ENCODE peak calls at places on chromosome 14, in five cellular contexts. D, P, Z, S and F are unnamed samples.

GRCh38 chr14:105494606-105494929 is 3.5 kb downstream of the TEDC1 start:
- DNase-seq in D (no peak), P (no peak), Z (no peak), S (no peak), F (peak)

GRCh38 chr14:24428628-24429394 is 657 bp downstream of the CBLN3 start:
- DNase-seq in D (no peak), P (peak), Z (no peak), S (no peak), F (no peak)

GRCh38 chr14:91230363-91231035 is 14.0 kb downstream of the GPR68 start:
- DNase-seq in D (peak), P (no peak), Z (no peak), S (no peak), F (no peak)

GRCh38 chr14:92459479-92460421 is 53.8 kb upstream of the RIN3 start:
- DNase-seq in D (no peak), P (no peak), Z (no peak), S (no peak), F (peak)

GRCh38 chr14:104350463-104351185 is 212.2 kb downstream of the KIF26A start:
- DNase-seq in D (no peak), P (peak), Z (no peak), S (no peak), F (peak)

GRCh38 chr14:92582706-92583452 is 69.3 kb downstream of the RIN3 start:
- DNase-seq in D (no peak), P (no peak), Z (no peak), S (no peak), F (no peak)

GRCh38 chr14:75249251-75249957 is 29.2 kb upstream of the FOS start:
- DNase-seq in D (no peak), P (no peak), Z (no peak), S (peak), F (no peak)

GRCh38 chr14:73651005-73651404 is 6.2 kb downstream of the DNAL1 start:
- DNase-seq in D (no peak), P (no peak), Z (no peak), S (no peak), F (no peak)

GRCh38 chr14:96688629-96689028 is 108.6 kb upstream of the VRK1 start:
- DNase-seq in D (no peak), P (no peak), Z (no peak), S (no peak), F (no peak)

GRCh38 chr14:84707830-84708229 is 822.1 kb upstream of the FLRT2 start:
- DNase-seq in D (no peak), P (no peak), Z (no peak), S (no peak), F (no peak)

GRCh38 chr14:71582705-71583104 is 349.5 kb upstream of the RGS6 start:
- DNase-seq in D (peak), P (no peak), Z (no peak), S (no peak), F (no peak)

GRCh38 chr14:87847216-87847615 is 145.8 kb downstream of the GALC start:
- DNase-seq in D (no peak), P (no peak), Z (no peak), S (no peak), F (no peak)

GRCh38 chr14:96737869-96738268 is 59.3 kb upstream of the VRK1 start:
- DNase-seq in D (no peak), P (no peak), Z (no peak), S (no peak), F (no peak)

GRCh38 chr14:49961270-49962222 is 68.7 kb downstream of the ARF6 start:
- DNase-seq in D (peak), P (no peak), Z (no peak), S (no peak), F (no peak)

GRCh38 chr14:93956514-93957332 is 19.6 kb downstream of the ASB2 start:
- DNase-seq in D (no peak), P (no peak), Z (no peak), S (no peak), F (no peak)

GRCh38 chr14:24775919-24776318 is 141.9 kb upstream of the GZMB start:
- DNase-seq in D (no peak), P (no peak), Z (no peak), S (no peak), F (no peak)

GRCh38 chr14:75979071-75979571 is 2.7 kb downstream of the TGFB3 start:
- DNase-seq in D (peak), P (peak), Z (peak), S (no peak), F (no peak)

GRCh38 chr14:70780396-70781075 is 28.8 kb downstream of the MAP3K9 start:
- DNase-seq in D (no peak), P (no peak), Z (no peak), S (no peak), F (no peak)

GRCh38 chr14:102768223-102769048 is 8.8 kb upstream of the TRAF3 start:
- DNase-seq in D (no peak), P (no peak), Z (peak), S (no peak), F (no peak)

GRCh38 chr14:72545411-72546311 is 348.2 kb downstream of the DPF3 start:
- DNase-seq in D (no peak), P (no peak), Z (no peak), S (no peak), F (no peak)

GRCh38 chr14:90828642-90829487 is 12.6 kb upstream of the TTC7B start:
- DNase-seq in D (no peak), P (peak), Z (peak), S (no peak), F (no peak)

GRCh38 chr14:101111620-101112290 is 208.2 kb upstream of the RTL1 start:
- DNase-seq in D (no peak), P (no peak), Z (peak), S (no peak), F (peak)

GRCh38 chr14:103016071-103016470 is 41.3 kb downstream of the CDC42BPB start:
- DNase-seq in D (no peak), P (no peak), Z (no peak), S (no peak), F (no peak)

GRCh38 chr14:69038449-69039286 is 59.6 kb upstream of the ACTN1 start:
- DNase-seq in D (peak), P (no peak), Z (no peak), S (no peak), F (no peak)

GRCh38 chr14:57871487-57872080 is 5.7 kb upstream of the SLC35F4 start:
- DNase-seq in D (peak), P (no peak), Z (no peak), S (no peak), F (no peak)

GRCh38 chr14:68345738-68346137 is 447.1 kb downstream of the ZFP36L1 start:
- DNase-seq in D (peak), P (no peak), Z (no peak), S (no peak), F (no peak)

GRCh38 chr14:91367173-91368171 is 50.1 kb downstream of the CCDC88C start:
- DNase-seq in D (peak), P (no peak), Z (no peak), S (peak), F (no peak)

GRCh38 chr14:93804654-93805053 is 16.4 kb upstream of the PRIMA1 start:
- DNase-seq in D (no peak), P (no peak), Z (no peak), S (no peak), F (no peak)

GRCh38 chr14:77641534-77642341 is 25.3 kb upstream of the SPTLC2 start:
- DNase-seq in D (peak), P (peak), Z (peak), S (peak), F (peak)

GRCh38 chr14:81103443-81103842 is 117.3 kb downstream of the GTF2A1 start:
- DNase-seq in D (no peak), P (no peak), Z (no peak), S (no peak), F (no peak)

GRCh38 chr14:96307434-96307833 is 51.4 kb downstream of the BDKRB1 start:
- DNase-seq in D (no peak), P (no peak), Z (no peak), S (no peak), F (no peak)

GRCh38 chr14:20855652-20856291 is 35.4 kb upstream of the RNASE3 start:
- DNase-seq in D (peak), P (peak), Z (no peak), S (no peak), F (no peak)
- TF ChIP-seq CTCF in D (peak), P (peak), Z (peak), S (peak), F (peak)

DNA sequence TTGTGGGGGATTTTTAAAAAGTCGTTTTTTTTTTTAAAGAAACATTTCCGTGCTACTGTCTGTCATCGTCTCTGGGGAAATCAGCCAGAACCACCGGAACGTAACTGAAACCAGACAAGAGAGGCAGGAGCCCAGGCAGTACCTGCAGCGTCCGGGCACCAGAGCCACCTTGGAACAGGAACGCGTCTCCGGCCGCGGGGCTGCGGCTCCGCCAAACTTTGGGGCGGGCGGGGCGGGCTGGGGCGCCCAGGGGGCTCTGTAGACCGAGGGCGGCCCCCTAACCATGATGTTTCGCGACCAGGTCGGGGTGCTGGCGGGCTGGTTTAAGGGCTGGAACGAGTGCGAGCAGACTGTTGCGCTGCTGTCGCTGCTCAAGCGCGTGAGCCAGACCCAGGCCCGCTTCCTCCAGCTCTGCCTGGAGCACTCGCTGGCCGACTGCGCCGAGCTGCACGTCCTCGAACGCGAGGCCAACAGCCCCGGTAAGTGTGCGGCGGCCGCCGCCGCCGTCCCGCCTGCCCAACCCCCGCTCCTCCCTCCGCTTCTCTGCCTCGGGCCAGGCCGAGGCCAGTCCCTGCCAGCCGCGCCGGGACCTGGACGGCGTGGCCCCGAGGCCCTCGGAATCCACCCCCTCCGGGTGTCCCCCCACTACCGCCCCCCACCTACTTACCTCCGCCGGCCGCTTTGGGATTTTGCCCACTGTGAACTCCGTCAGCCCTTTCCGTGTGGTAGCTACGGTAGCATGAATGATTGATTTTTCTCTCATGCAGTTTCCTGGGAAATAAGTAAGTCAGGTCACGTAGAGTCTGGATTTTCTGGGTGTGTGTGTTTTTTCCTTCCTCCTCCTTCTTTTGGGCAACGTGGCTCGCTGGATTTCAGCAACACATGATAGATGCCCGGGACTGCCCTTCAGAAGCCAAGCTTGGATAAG is 970 bp downstream of the SAMD4A start:
- DNase-seq in D (no peak), P (peak), Z (peak), S (peak), F (peak)
- H3K27ac ChIP-seq in D (peak), P (peak), Z (peak), S (no peak), F (peak)

GRCh38 chr14:106662947-106663346 is 1136.6 kb downstream of the TMEM121 start:
- DNase-seq in D (no peak), P (no peak), Z (no peak), S (no peak), F (no peak)

GRCh38 chr14:106652494-106652893 is 1126.1 kb downstream of the TMEM121 start:
- DNase-seq in D (no peak), P (no peak), Z (no peak), S (no peak), F (no peak)

DNA sequence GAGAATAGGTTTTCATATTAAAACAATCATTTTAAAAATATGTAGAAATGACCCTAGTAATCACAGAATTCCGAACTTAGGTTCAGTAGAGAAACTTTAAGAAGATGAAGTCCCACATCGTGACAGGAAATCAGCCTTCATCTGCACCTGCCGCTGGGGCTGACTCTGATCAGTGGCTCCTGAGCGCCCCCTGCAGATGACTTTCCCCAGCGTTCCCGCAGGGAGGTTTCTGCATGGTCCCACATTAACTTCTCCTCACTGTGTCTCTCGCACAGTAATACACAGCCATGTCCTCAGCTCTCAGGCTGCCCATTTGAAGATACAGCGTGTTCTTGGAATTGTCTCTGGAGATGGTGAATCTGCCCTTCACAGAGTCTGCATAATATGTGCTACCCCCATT is 1131.1 kb downstream of the TMEM121 start:
- DNase-seq in D (no peak), P (no peak), Z (no peak), S (peak), F (no peak)
- TF ChIP-seq CTCF in D (no peak), P (no peak), Z (no peak), S (peak), F (no peak)

GRCh38 chr14:64539186-64539552 is 1.4 kb upstream of the HSPA2 start:
- DNase-seq in D (no peak), P (no peak), Z (no peak), S (no peak), F (no peak)
- H3K27ac ChIP-seq in D (no peak), P (no peak), Z (no peak), S (no peak), F (peak)

GRCh38 chr14:53890611-53891091 is 66.0 kb downstream of the BMP4 start:
- DNase-seq in D (peak), P (no peak), Z (no peak), S (no peak), F (no peak)

GRCh38 chr14:53883739-53884138 is 72.9 kb downstream of the BMP4 start:
- DNase-seq in D (no peak), P (no peak), Z (no peak), S (no peak), F (no peak)

GRCh38 chr14:53885241-53885640 is 71.4 kb downstream of the BMP4 start:
- DNase-seq in D (no peak), P (no peak), Z (no peak), S (no peak), F (no peak)

GRCh38 chr14:53893374-53893773 is 63.3 kb downstream of the BMP4 start:
- DNase-seq in D (no peak), P (no peak), Z (no peak), S (no peak), F (no peak)

GRCh38 chr14:53888535-53889386 is 67.9 kb downstream of the BMP4 start:
- DNase-seq in D (no peak), P (no peak), Z (no peak), S (no peak), F (no peak)
- TF ChIP-seq CTCF in D (no peak), P (no peak), Z (no peak), S (no peak), F (no peak)

DNA sequence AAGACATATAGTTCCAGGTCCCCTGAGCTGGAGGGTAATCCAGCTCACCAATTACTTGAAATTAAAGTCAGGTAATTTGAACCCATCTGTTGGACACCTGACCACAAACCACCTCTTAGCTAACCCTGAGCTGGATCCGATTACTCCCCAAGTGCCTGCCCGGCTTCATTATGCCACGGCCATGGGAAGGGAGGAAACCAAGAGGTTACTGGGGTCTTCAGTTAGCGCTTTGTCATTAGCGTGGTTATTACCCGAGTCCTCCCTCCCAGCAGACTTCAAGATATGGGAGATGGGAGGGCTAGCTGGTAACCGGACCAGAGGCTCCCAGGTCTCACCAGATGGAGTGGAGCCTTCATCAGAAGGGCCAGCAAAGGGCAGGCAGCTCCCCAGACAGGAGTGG is 1071.4 kb downstream of the BCL11B start:
- DNase-seq in D (no peak), P (no peak), Z (no peak), S (no peak), F (no peak)
- H3K27ac ChIP-seq in D (no peak), P (no peak), Z (no peak), S (peak), F (no peak)

GRCh38 chr14:35333797-35334743 is 41.9 kb downstream of the PSMA6 start:
- DNase-seq in D (no peak), P (peak), Z (no peak), S (no peak), F (no peak)
- TF ChIP-seq CTCF in D (no peak), P (no peak), Z (no peak), S (no peak), F (no peak)

GRCh38 chr14:60653709-60654161 is 4.5 kb upstream of the SIX1 start:
- DNase-seq in D (no peak), P (no peak), Z (no peak), S (no peak), F (no peak)
- H3K27ac ChIP-seq in D (peak), P (no peak), Z (no peak), S (no peak), F (no peak)

DNA sequence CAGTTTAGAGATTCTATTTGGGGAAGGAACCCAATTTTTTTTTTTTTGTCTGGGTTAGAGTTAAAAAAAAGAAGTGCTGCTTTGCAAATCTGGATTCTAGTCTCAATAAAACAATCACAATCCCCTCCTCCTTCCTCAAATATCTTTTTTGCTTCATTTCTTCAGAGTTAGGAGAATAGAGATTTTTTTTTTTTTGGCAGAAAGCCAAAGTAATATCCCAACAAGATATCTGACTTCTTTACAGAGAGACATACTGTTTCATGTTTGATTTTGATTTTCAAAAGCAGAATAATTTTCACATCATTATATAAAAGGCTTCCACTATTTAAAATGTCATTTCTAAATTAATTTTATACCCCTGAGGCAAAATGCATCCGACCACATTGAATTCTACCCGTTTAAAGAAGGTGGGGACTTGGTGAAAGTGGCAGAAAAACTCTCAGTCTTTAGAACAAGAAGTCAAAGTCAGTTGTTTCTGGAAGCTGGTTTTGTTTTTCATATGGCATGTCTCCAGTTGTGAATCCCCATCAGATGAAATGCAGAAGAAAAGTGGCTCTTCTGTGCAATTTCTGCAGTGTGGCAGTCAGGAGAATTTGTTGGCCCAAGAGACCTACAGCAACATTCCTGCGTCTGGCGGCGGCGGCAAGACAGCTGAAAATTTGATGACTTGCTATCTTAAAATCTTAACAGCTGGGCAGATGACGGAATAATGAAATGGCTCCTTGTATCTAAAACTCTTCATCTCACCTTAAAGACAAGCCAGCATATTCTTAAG is 201.7 kb downstream of the FOXN3 start:
- DNase-seq in D (no peak), P (no peak), Z (no peak), S (no peak), F (no peak)
- TF ChIP-seq CTCF in D (no peak), P (no peak), Z (no peak), S (no peak), F (no peak)

DNA sequence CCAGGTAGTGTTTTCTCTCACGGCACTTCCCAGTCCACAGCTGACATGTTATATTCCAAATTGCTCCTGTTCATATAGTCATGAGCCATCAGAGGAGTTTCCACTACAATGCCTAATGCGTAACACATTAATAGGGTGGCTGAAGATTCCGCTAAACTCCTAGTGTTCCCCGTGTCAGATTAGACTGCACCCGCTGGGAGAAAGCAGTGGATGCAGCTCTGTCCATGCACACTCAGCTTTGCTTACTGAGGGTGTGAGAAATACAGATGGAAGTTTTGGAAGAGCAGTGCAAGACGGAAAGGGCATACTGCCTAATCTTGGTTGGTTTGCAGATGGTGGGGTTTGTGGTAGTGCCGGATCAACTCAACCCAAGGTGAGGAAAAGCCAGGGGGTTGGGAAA is 5.6 kb downstream of the PPP1R3E start:
- DNase-seq in D (no peak), P (no peak), Z (no peak), S (no peak), F (no peak)
- H3K27ac ChIP-seq in D (no peak), P (no peak), Z (no peak), S (no peak), F (no peak)